ENCODE peak calls at places on chromosome 19, in six cellular contexts. One of them, this sample, is unnamed.

GRCh38 chr19:11091343-11092153 is 2.3 kb downstream of the LDLR start:
- DNase-seq in HCT116: peak
- DNase-seq in GM12878: no peak
- DNase-seq in H1: no peak
- DNase-seq in K562: peak
- DNase-seq in HepG2: peak
- DNase-seq in this sample: no peak

GRCh38 chr19:45141203-45141900 is 19.4 kb downstream of the NKPD1 start:
- DNase-seq in H1: no peak
- DNase-seq in GM12878: no peak
- DNase-seq in K562: no peak
- DNase-seq in HepG2: no peak
- DNase-seq in HCT116: no peak
- DNase-seq in this sample: no peak

GRCh38 chr19:34327851-34328250 is 37.1 kb upstream of the GPI start:
- DNase-seq in HepG2: no peak
- DNase-seq in GM12878: no peak
- DNase-seq in HCT116: no peak
- DNase-seq in H1: no peak
- DNase-seq in K562: peak
- DNase-seq in this sample: no peak

GRCh38 chr19:6279931-6280591 is at the start of gene MLLT1:
- DNase-seq in GM12878: peak
- DNase-seq in K562: peak
- DNase-seq in HepG2: peak
- DNase-seq in H1: peak
- DNase-seq in HCT116: peak
- DNase-seq in this sample: peak

GRCh38 chr19:5959260-5960004 is 18.5 kb downstream of the RANBP3 start:
- DNase-seq in HepG2: no peak
- DNase-seq in HCT116: no peak
- DNase-seq in GM12878: no peak
- DNase-seq in K562: no peak
- DNase-seq in H1: no peak
- DNase-seq in this sample: no peak

GRCh38 chr19:27735314-27735713 is 1477.6 kb downstream of the UQCRFS1 start:
- DNase-seq in GM12878: no peak
- DNase-seq in HCT116: no peak
- DNase-seq in K562: no peak
- DNase-seq in H1: no peak
- DNase-seq in HepG2: no peak
- DNase-seq in this sample: no peak

GRCh38 chr19:4642625-4643024 is 3.3 kb downstream of the TNFAIP8L1 start:
- DNase-seq in HepG2: no peak
- DNase-seq in HCT116: no peak
- DNase-seq in K562: no peak
- DNase-seq in GM12878: no peak
- DNase-seq in H1: no peak
- DNase-seq in this sample: no peak

GRCh38 chr19:19064811-19065745 is 1.3 kb downstream of the SLC25A42 start:
- DNase-seq in HCT116: no peak
- DNase-seq in K562: peak
- DNase-seq in GM12878: no peak
- DNase-seq in H1: no peak
- DNase-seq in HepG2: no peak
- DNase-seq in this sample: peak

GRCh38 chr19:44846455-44847143 is 502 bp downstream of the NECTIN2 start:
- DNase-seq in K562: peak
- DNase-seq in HCT116: no peak
- DNase-seq in HepG2: no peak
- DNase-seq in H1: peak
- DNase-seq in GM12878: no peak
- DNase-seq in this sample: peak

GRCh38 chr19:51064534-51065220 is at the start of gene KLK13:
- DNase-seq in HCT116: peak
- DNase-seq in H1: peak
- DNase-seq in K562: peak
- DNase-seq in HepG2: no peak
- DNase-seq in GM12878: no peak
- DNase-seq in this sample: no peak

GRCh38 chr19:34475026-34475974 is 6.3 kb upstream of the WTIP start:
- DNase-seq in HepG2: no peak
- DNase-seq in H1: no peak
- DNase-seq in HCT116: no peak
- DNase-seq in GM12878: no peak
- DNase-seq in K562: peak
- DNase-seq in this sample: no peak

GRCh38 chr19:38684078-38684861 is 36.8 kb downstream of the ACTN4 start:
- DNase-seq in GM12878: no peak
- DNase-seq in HepG2: no peak
- DNase-seq in HCT116: peak
- DNase-seq in K562: peak
- DNase-seq in H1: no peak
- DNase-seq in this sample: no peak

GRCh38 chr19:12721656-12722565 is 1.8 kb downstream of the TNPO2 start:
- DNase-seq in H1: peak
- DNase-seq in GM12878: no peak
- DNase-seq in HepG2: peak
- DNase-seq in K562: peak
- DNase-seq in HCT116: no peak
- DNase-seq in this sample: peak

GRCh38 chr19:16232568-16232967 is 34.9 kb downstream of the AP1M1 start:
- DNase-seq in GM12878: no peak
- DNase-seq in HepG2: no peak
- DNase-seq in K562: no peak
- DNase-seq in H1: no peak
- DNase-seq in HCT116: no peak
- DNase-seq in this sample: peak

GRCh38 chr19:20423381-20424207 is 142.0 kb downstream of the ZNF737 start:
- DNase-seq in HepG2: no peak
- DNase-seq in GM12878: no peak
- DNase-seq in K562: peak
- DNase-seq in H1: peak
- DNase-seq in HCT116: no peak
- DNase-seq in this sample: peak

GRCh38 chr19:3163230-3163886 is 15.2 kb upstream of the S1PR4 start:
- DNase-seq in GM12878: no peak
- DNase-seq in HepG2: peak
- DNase-seq in H1: peak
- DNase-seq in HCT116: no peak
- DNase-seq in K562: peak
- DNase-seq in this sample: peak

GRCh38 chr19:3163943-3164342 is 14.6 kb upstream of the S1PR4 start:
- DNase-seq in H1: no peak
- DNase-seq in K562: no peak
- DNase-seq in HCT116: no peak
- DNase-seq in GM12878: no peak
- DNase-seq in HepG2: no peak
- DNase-seq in this sample: no peak

GRCh38 chr19:3160219-3160618 is 18.4 kb upstream of the S1PR4 start:
- DNase-seq in HCT116: no peak
- DNase-seq in K562: no peak
- DNase-seq in H1: no peak
- DNase-seq in HepG2: no peak
- DNase-seq in GM12878: no peak
- DNase-seq in this sample: no peak

GRCh38 chr19:3161453-3161852 is 17.1 kb upstream of the S1PR4 start:
- DNase-seq in GM12878: no peak
- DNase-seq in HepG2: no peak
- DNase-seq in K562: peak
- DNase-seq in H1: no peak
- DNase-seq in HCT116: no peak
- DNase-seq in this sample: no peak

DNA sequence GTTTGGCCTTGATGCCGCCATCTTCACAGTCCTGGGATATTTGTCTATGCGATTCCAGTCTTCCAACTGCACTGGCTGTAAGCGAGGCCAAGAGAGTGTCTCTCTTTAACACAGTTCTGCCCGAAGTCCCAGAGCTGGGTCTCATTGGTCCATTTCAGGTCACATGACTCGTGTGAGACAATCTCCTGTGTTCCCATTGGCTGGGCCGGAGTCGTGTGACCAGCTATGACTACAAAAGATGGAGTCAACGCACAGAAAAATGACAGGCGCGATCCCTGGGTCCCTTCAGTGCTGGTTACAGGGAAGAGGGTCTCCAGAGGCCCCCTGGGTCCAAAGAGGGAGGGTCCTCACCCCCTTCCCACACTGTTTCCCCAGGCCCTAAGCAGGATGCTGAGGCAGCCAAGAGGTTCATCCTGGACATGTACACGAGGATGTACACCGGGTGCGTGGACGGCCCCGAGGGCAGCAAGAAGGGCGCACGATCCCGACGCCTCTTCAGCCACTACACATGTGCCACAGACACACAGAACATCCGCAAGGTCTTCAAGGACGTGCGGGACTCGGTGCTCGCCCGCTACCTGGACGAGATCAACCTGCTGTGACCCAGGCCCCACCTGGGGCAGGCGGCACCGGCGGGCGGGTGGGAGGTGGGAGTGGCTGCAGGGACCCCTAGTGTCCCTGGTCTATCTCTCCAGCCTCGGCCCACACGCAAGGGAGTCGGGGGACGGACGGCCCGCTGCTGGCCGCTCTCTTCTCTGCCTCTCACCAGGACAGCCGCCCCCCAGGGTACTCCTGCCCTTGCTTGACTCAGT is 15.9 kb upstream of the S1PR4 start:
- DNase-seq in HepG2: peak
- DNase-seq in HCT116: no peak
- DNase-seq in H1: no peak
- DNase-seq in K562: peak
- DNase-seq in GM12878: no peak
- DNase-seq in this sample: peak
- H3K4me3 ChIP-seq in HepG2: no peak
- H3K4me3 ChIP-seq in HCT116: no peak
- H3K4me3 ChIP-seq in H1: no peak
- H3K4me3 ChIP-seq in K562: no peak
- H3K4me3 ChIP-seq in GM12878: no peak
- H3K4me3 ChIP-seq in this sample: no peak

DNA sequence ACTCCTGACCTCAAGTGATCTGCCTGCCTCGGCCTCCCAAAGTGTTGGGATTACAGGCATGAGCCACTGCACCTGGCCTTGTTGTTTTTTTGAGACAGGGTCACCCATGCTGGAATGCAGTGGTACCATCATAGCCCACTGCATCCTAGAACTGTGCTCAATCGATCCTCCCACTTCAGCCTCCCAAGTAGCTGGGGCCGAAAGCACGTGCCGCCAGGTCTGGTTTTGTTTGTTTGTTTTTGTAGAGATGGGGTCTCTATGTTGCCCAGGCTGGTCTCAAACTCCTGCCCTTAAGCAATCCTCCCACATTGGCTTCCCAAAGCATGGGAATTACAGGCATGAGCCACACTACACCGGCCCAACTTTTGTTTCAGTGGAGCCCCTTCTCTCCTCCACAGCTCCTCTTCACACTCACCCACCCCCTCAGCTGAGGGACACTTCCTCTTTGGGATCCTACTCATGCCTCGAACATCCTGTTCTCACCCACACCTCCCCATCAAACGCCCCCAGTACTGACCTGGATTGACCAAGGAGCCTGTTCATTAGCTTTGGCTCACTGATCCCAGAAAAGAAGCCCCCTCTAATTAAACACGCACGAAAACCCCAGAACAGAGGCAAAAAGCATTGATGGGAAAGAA is 12.8 kb upstream of the CERS4 start:
- DNase-seq in GM12878: peak
- DNase-seq in H1: no peak
- DNase-seq in HCT116: no peak
- DNase-seq in K562: no peak
- DNase-seq in HepG2: no peak
- DNase-seq in this sample: no peak
- TF ChIP-seq JUND in GM12878: no peak
- TF ChIP-seq JUND in H1: no peak
- TF ChIP-seq JUND in HCT116: no peak
- TF ChIP-seq JUND in K562: no peak
- TF ChIP-seq JUND in HepG2: no peak
- TF ChIP-seq JUND in this sample: no peak

GRCh38 chr19:54255105-54255775 is 1.8 kb downstream of the LILRB5 start:
- DNase-seq in HCT116: no peak
- DNase-seq in K562: no peak
- DNase-seq in GM12878: no peak
- DNase-seq in HepG2: no peak
- DNase-seq in H1: peak
- DNase-seq in this sample: no peak
- H2AFZ ChIP-seq in HCT116: no peak
- H2AFZ ChIP-seq in K562: no peak
- H2AFZ ChIP-seq in GM12878: no peak
- H2AFZ ChIP-seq in HepG2: no peak
- H2AFZ ChIP-seq in H1: no peak
- H2AFZ ChIP-seq in this sample: no peak

GRCh38 chr19:40803170-40803856 is 4.3 kb downstream of the EGLN2 start:
- DNase-seq in HCT116: no peak
- DNase-seq in HepG2: no peak
- DNase-seq in GM12878: no peak
- DNase-seq in H1: no peak
- DNase-seq in K562: no peak
- DNase-seq in this sample: no peak

GRCh38 chr19:40804783-40805242 is 5.8 kb downstream of the EGLN2 start:
- DNase-seq in K562: no peak
- DNase-seq in HCT116: no peak
- DNase-seq in GM12878: no peak
- DNase-seq in H1: no peak
- DNase-seq in HepG2: no peak
- DNase-seq in this sample: no peak

GRCh38 chr19:40802300-40803169 is 3.5 kb downstream of the EGLN2 start:
- DNase-seq in H1: no peak
- DNase-seq in HepG2: no peak
- DNase-seq in GM12878: no peak
- DNase-seq in HCT116: no peak
- DNase-seq in K562: peak
- DNase-seq in this sample: peak

GRCh38 chr19:40805258-40805868 is 6.4 kb downstream of the EGLN2 start:
- DNase-seq in GM12878: no peak
- DNase-seq in HepG2: no peak
- DNase-seq in K562: no peak
- DNase-seq in H1: no peak
- DNase-seq in HCT116: no peak
- DNase-seq in this sample: no peak

GRCh38 chr19:40803857-40804782 is 5.1 kb downstream of the EGLN2 start:
- DNase-seq in HCT116: no peak
- DNase-seq in K562: peak
- DNase-seq in H1: no peak
- DNase-seq in GM12878: peak
- DNase-seq in HepG2: peak
- DNase-seq in this sample: no peak
- H3K4me3 ChIP-seq in HCT116: no peak
- H3K4me3 ChIP-seq in K562: no peak
- H3K4me3 ChIP-seq in H1: no peak
- H3K4me3 ChIP-seq in GM12878: peak
- H3K4me3 ChIP-seq in HepG2: no peak
- H3K4me3 ChIP-seq in this sample: no peak

GRCh38 chr19:32392142-32392541 is 13.4 kb upstream of the DPY19L3 start:
- DNase-seq in GM12878: no peak
- DNase-seq in HCT116: no peak
- DNase-seq in HepG2: no peak
- DNase-seq in K562: no peak
- DNase-seq in H1: no peak
- DNase-seq in this sample: no peak

GRCh38 chr19:32388393-32388724 is 17.2 kb upstream of the DPY19L3 start:
- DNase-seq in H1: no peak
- DNase-seq in HCT116: no peak
- DNase-seq in GM12878: no peak
- DNase-seq in HepG2: no peak
- DNase-seq in K562: no peak
- DNase-seq in this sample: no peak

GRCh38 chr19:32392946-32393345 is 12.6 kb upstream of the DPY19L3 start:
- DNase-seq in GM12878: no peak
- DNase-seq in HepG2: no peak
- DNase-seq in HCT116: no peak
- DNase-seq in H1: no peak
- DNase-seq in K562: no peak
- DNase-seq in this sample: no peak

GRCh38 chr19:32387701-32388392 is 17.7 kb upstream of the DPY19L3 start:
- DNase-seq in HCT116: no peak
- DNase-seq in H1: no peak
- DNase-seq in GM12878: no peak
- DNase-seq in HepG2: no peak
- DNase-seq in K562: no peak
- DNase-seq in this sample: no peak
- TF ChIP-seq JUND in HCT116: no peak
- TF ChIP-seq JUND in H1: no peak
- TF ChIP-seq JUND in GM12878: no peak
- TF ChIP-seq JUND in HepG2: no peak
- TF ChIP-seq JUND in K562: no peak
- TF ChIP-seq JUND in this sample: no peak